ENCODE peak calls at places on chromosomes 3 and 15, in nine cellular contexts. J is transverse colon, U is ovary, D is iPS DF 6.9, Y is uterus, K is astrocyte, H is right cardiac atrium, X is astrocyte of the spinal cord, C is AG04450. N is an unnamed sample.

GRCh38 chr3:53331871-53332270 is 15.5 kb downstream of the DCP1A start:
- DNase-seq in J (no peak), U (no peak), D (no peak), Y (no peak), K (no peak), H (no peak), X (no peak), C (no peak), N (no peak)

GRCh38 chr3:79414821-79415220 is 353.0 kb downstream of the ROBO1 start:
- DNase-seq in J (peak; percentile 17), U (no peak), D (no peak), Y (peak; percentile 22), K (peak; percentile 68), H (peak; percentile 61), X (peak; percentile 23), C (peak; percentile 10), N (peak; percentile 87)

GRCh38 chr15:95269247-95270155 is 1038.1 kb downstream of the MCTP2 start:
- DNase-seq in J (no peak), U (no peak), D (no peak), Y (peak; percentile 37), K (no peak), H (no peak), X (no peak), C (no peak), N (no peak)

GRCh38 chr3:79140718-79141117 is 627.1 kb downstream of the ROBO1 start:
- DNase-seq in J (no peak), U (no peak), D (no peak), Y (no peak), K (peak; percentile 65), H (no peak), X (peak; percentile 34), C (peak; percentile 11), N (peak; percentile 34)

GRCh38 chr15:67116742-67117141 is 51.3 kb downstream of the SMAD3 start:
- DNase-seq in J (no peak), U (no peak), D (no peak), Y (no peak), K (no peak), H (no peak), X (no peak), C (no peak), N (no peak)

GRCh38 chr3:50122071-50122470 is 33.1 kb upstream of the SEMA3F start:
- DNase-seq in J (no peak), U (no peak), D (no peak), Y (no peak), K (no peak), H (no peak), X (no peak), C (no peak), N (no peak)

GRCh38 chr3:14206548-14207177 is 28.0 kb downstream of the LSM3 start:
- DNase-seq in J (no peak), U (no peak), D (no peak), Y (no peak), K (no peak), H (no peak), X (no peak), C (no peak), N (no peak)

GRCh38 chr3:79019137-79019923 is 748.5 kb downstream of the ROBO1 start:
- DNase-seq in J (peak; percentile 54), U (peak; percentile 82), D (peak; percentile 75), Y (peak; percentile 80), K (peak; percentile 93), H (peak; percentile 88), X (peak; percentile 96), C (peak; percentile 77), N (peak; percentile 87)

GRCh38 chr3:152556731-152557254 is 278.1 kb upstream of the P2RY1 start:
- DNase-seq in J (no peak), U (peak; percentile 37), D (no peak), Y (no peak), K (peak; percentile 47), H (no peak), X (peak; percentile 56), C (no peak), N (peak; percentile 39)

GRCh38 chr15:48221885-48222284 is 15.8 kb downstream of the SLC12A1 start:
- DNase-seq in J (no peak), U (no peak), D (no peak), Y (no peak), K (no peak), H (no peak), X (peak; percentile 10), C (no peak), N (no peak)

GRCh38 chr3:1118074-1118473 is 25.2 kb downstream of the CNTN6 start:
- DNase-seq in J (no peak), U (no peak), D (no peak), Y (no peak), K (peak; percentile 85), H (no peak), X (peak; percentile 82), C (no peak), N (peak; percentile 9)

GRCh38 chr3:73437828-73438227 is 186.9 kb downstream of the PDZRN3 start:
- DNase-seq in J (no peak), U (no peak), D (no peak), Y (no peak), K (no peak), H (no peak), X (no peak), C (peak; percentile 32), N (no peak)

GRCh38 chr3:38662544-38662943 is 13.1 kb upstream of the SCN5A start:
- DNase-seq in J (no peak), U (no peak), D (no peak), Y (no peak), K (no peak), H (no peak), X (peak; percentile 36), C (no peak), N (no peak)

GRCh38 chr15:64742385-64742784 is 33.0 kb downstream of the RBPMS2 start:
- DNase-seq in J (no peak), U (no peak), D (no peak), Y (no peak), K (no peak), H (peak; percentile 67), X (no peak), C (no peak), N (no peak)

DNA sequence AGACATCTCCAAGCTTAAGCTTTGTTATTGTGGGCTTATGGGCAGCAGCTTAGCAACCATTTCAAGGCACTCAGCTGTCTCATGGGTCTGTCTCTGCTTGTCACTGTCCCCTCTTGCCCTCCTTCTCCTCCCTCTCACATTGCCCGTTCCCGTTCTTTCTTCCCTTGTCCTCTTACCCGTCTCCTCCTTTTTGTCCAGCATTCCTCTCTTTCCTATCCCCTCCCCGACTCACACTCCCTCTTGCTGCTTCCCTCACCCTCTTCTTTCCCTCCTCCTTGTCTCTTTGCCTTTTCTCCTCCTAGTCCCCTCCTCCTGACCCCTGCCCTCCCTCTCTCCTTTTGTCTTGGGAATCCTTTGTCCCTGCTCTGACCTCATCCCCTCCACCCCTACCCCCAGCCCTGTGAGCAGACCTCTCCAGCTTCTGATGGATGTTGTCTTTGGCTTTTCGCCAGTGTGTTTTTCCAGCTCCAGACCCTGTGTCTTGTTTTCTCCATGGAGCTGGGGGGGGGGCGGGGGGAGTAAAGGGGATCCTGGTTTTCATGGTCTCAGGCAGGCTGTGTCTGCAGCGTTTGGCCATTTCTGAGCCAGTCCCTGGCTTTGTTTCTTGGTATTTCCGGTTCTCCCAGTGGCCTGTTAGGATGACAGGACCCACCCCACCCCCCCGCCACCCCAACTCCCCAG is 47.9 kb upstream of the TRAK1 start:
- DNase-seq in J (no peak), U (no peak), D (peak; percentile 73), Y (no peak), K (peak; percentile 78), H (peak; percentile 84), X (peak; percentile 81), C (no peak), N (no peak)
- H3K4me3 ChIP-seq in J (no peak overlapping the region), U (no peak overlapping the region), D (no peak overlapping the region), Y (no peak overlapping the region), K (no peak overlapping the region), H (no peak overlapping the region), X (no peak overlapping the region), C (no peak overlapping the region), N (no peak overlapping the region)

DNA sequence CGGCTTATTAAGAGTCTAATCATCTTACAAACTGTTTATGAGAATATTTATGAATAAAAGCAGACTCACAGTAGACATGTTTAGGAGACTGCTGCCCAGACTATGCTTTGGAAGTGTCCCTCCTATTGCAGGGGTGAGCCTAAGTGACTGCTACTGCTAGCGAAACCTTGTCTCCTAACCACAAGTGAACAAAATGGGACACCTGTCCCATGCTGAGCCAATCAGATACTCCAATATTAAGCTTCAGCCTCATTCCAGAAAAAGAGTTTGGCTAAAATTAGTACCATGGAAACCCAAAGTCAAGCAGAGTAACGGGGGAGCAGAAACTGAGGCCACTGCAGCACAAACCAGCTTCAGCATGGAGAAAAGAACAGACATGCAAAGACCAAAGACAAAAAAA is 4.6 kb downstream of the DENND6A start:
- DNase-seq in J (no peak), U (no peak), D (no peak), Y (no peak), K (no peak), H (no peak), X (no peak), C (no peak), N (no peak)
- H3K4me3 ChIP-seq in J (no peak overlapping the region), U (no peak overlapping the region), D (no peak overlapping the region), Y (no peak overlapping the region), K (no peak overlapping the region), H (no peak overlapping the region), X (no peak overlapping the region), C (no peak overlapping the region), N (no peak overlapping the region)

GRCh38 chr3:59829527-59829926 is 779.7 kb upstream of the CFAP20DC start:
- DNase-seq in J (no peak), U (no peak), D (no peak), Y (no peak), K (no peak), H (no peak), X (no peak), C (no peak), N (no peak)
- H3K4me3 ChIP-seq in J (no peak overlapping the region), U (no peak overlapping the region), D (no peak overlapping the region), Y (no peak overlapping the region), K (no peak overlapping the region), H (no peak overlapping the region), X (no peak overlapping the region), C (no peak overlapping the region), N (no peak overlapping the region)

GRCh38 chr3:113532698-113533533 is 561 bp downstream of the SIDT1 start:
- DNase-seq in J (peak; percentile 46), U (peak; percentile 31), D (no peak), Y (no peak), K (no peak), H (peak; percentile 61), X (peak; percentile 3), C (no peak), N (no peak)

GRCh38 chr3:113535898-113536297 is 3.5 kb downstream of the SIDT1 start:
- DNase-seq in J (no peak), U (no peak), D (no peak), Y (no peak), K (no peak), H (no peak), X (no peak), C (no peak), N (no peak)

GRCh38 chr3:113531826-113532697 is at the start of gene SIDT1:
- DNase-seq in J (peak; percentile 77), U (peak; percentile 22), D (no peak), Y (no peak), K (no peak), H (no peak), X (peak; percentile 13), C (no peak), N (no peak)

GRCh38 chr3:113534365-113534764 is 2.0 kb downstream of the SIDT1 start:
- DNase-seq in J (no peak), U (no peak), D (no peak), Y (no peak), K (no peak), H (no peak), X (no peak), C (no peak), N (no peak)

DNA sequence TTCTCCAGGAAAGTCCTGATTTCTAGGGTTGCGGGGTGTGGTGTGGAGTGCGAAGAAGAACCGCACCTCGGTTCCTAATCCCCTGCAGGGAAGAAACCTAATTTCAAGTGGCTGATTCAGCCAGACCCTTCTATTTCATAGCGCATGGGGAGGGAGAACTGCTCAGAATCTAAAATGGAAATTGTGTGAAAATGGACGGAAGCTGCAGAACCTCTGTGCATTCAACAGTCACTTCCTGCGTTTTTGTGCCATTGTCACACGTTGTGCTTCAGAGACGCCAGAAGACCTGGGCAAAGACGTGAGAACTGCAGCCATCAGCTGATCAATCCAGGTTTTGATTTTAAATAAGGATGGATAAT is 1.2 kb downstream of the SIDT1 start:
- DNase-seq in J (no peak), U (no peak), D (no peak), Y (no peak), K (no peak), H (no peak), X (no peak), C (no peak), N (no peak)
- H3K4me3 ChIP-seq in J (peak overlapping the region; percentile 81), U (peak overlapping the region; percentile 52), D (peak overlapping the region; percentile 52), Y (peak overlapping the region; percentile 58), K (peak overlapping the region; percentile 62), H (peak overlapping the region; percentile 75), X (no peak overlapping the region), C (no peak overlapping the region), N (peak overlapping the region; percentile 51)